ENCODE peak calls at places on chromosomes 7 and 10, in ten cellular contexts. One of them, this sample, is unnamed.

GRCh38 chr7:51649-52048 is 140.7 kb upstream of the FAM20C start:
- DNase-seq in KBM-7: no peak
- DNase-seq in osteoblast: no peak
- DNase-seq in activated CD4-positive, alpha-beta memory T cell treated with anti-CD3 and anti-CD28 coated beads for 36 hours: no peak
- DNase-seq in NCI-H2171: no peak
- DNase-seq in hepatocyte: no peak
- DNase-seq in AML-193: no peak
- DNase-seq in AG20443: no peak
- DNase-seq in renal cortical epithelial cell: no peak
- DNase-seq in frontal cortex: no peak
- DNase-seq in this sample: no peak

GRCh38 chr7:75889826-75890225 is 11.0 kb downstream of the RHBDD2 start:
- DNase-seq in activated CD4-positive, alpha-beta memory T cell treated with anti-CD3 and anti-CD28 coated beads for 36 hours: peak; percentile 23
- DNase-seq in renal cortical epithelial cell: no peak
- DNase-seq in KBM-7: no peak
- DNase-seq in AG20443: peak; percentile 42
- DNase-seq in AML-193: no peak
- DNase-seq in osteoblast: peak; percentile 88
- DNase-seq in hepatocyte: no peak
- DNase-seq in frontal cortex: no peak
- DNase-seq in NCI-H2171: no peak
- DNase-seq in this sample: no peak

GRCh38 chr10:102735065-102735562 is 8.6 kb upstream of the WBP1L start:
- DNase-seq in renal cortical epithelial cell: no peak
- DNase-seq in activated CD4-positive, alpha-beta memory T cell treated with anti-CD3 and anti-CD28 coated beads for 36 hours: no peak
- DNase-seq in osteoblast: no peak
- DNase-seq in NCI-H2171: no peak
- DNase-seq in KBM-7: no peak
- DNase-seq in AG20443: peak; percentile 70
- DNase-seq in hepatocyte: no peak
- DNase-seq in frontal cortex: no peak
- DNase-seq in AML-193: no peak
- DNase-seq in this sample: peak; percentile 20

GRCh38 chr10:110989016-110989415 is 69.6 kb downstream of the SHOC2 start:
- DNase-seq in AG20443: peak; percentile 11
- DNase-seq in AML-193: no peak
- DNase-seq in hepatocyte: no peak
- DNase-seq in renal cortical epithelial cell: peak; percentile 31
- DNase-seq in frontal cortex: no peak
- DNase-seq in NCI-H2171: no peak
- DNase-seq in activated CD4-positive, alpha-beta memory T cell treated with anti-CD3 and anti-CD28 coated beads for 36 hours: no peak
- DNase-seq in osteoblast: peak; percentile 62
- DNase-seq in KBM-7: no peak
- DNase-seq in this sample: no peak

GRCh38 chr7:6092953-6093354 is 61.8 kb downstream of the ANKRD61 start:
- DNase-seq in frontal cortex: no peak
- DNase-seq in AG20443: no peak
- DNase-seq in osteoblast: no peak
- DNase-seq in activated CD4-positive, alpha-beta memory T cell treated with anti-CD3 and anti-CD28 coated beads for 36 hours: no peak
- DNase-seq in KBM-7: no peak
- DNase-seq in renal cortical epithelial cell: no peak
- DNase-seq in NCI-H2171: no peak
- DNase-seq in hepatocyte: no peak
- DNase-seq in AML-193: no peak
- DNase-seq in this sample: peak; percentile 18

GRCh38 chr7:28408105-28408973 is 4.0 kb upstream of the CREB5 start:
- DNase-seq in activated CD4-positive, alpha-beta memory T cell treated with anti-CD3 and anti-CD28 coated beads for 36 hours: no peak
- DNase-seq in KBM-7: no peak
- DNase-seq in frontal cortex: no peak
- DNase-seq in AG20443: peak; percentile 28
- DNase-seq in AML-193: no peak
- DNase-seq in renal cortical epithelial cell: no peak
- DNase-seq in NCI-H2171: no peak
- DNase-seq in osteoblast: peak; percentile 62
- DNase-seq in hepatocyte: no peak
- DNase-seq in this sample: peak; percentile 78

GRCh38 chr10:105714728-105715127 is 1073.6 kb downstream of the SORCS3 start:
- DNase-seq in AG20443: no peak
- DNase-seq in hepatocyte: no peak
- DNase-seq in osteoblast: peak; percentile 35
- DNase-seq in NCI-H2171: no peak
- DNase-seq in KBM-7: no peak
- DNase-seq in activated CD4-positive, alpha-beta memory T cell treated with anti-CD3 and anti-CD28 coated beads for 36 hours: no peak
- DNase-seq in AML-193: no peak
- DNase-seq in renal cortical epithelial cell: peak; percentile 46
- DNase-seq in frontal cortex: no peak
- DNase-seq in this sample: no peak

GRCh38 chr10:44384601-44385422 is at the start of gene CXCL12:
- DNase-seq in KBM-7: no peak
- DNase-seq in renal cortical epithelial cell: no peak
- DNase-seq in NCI-H2171: no peak
- DNase-seq in AML-193: no peak
- DNase-seq in hepatocyte: peak; percentile 44
- DNase-seq in AG20443: peak; percentile 73
- DNase-seq in activated CD4-positive, alpha-beta memory T cell treated with anti-CD3 and anti-CD28 coated beads for 36 hours: no peak
- DNase-seq in frontal cortex: peak; percentile 49
- DNase-seq in osteoblast: peak; percentile 95
- DNase-seq in this sample: peak; percentile 85

GRCh38 chr10:79176949-79177602 is 108.3 kb downstream of the ZMIZ1 start:
- DNase-seq in renal cortical epithelial cell: peak; percentile 39
- DNase-seq in activated CD4-positive, alpha-beta memory T cell treated with anti-CD3 and anti-CD28 coated beads for 36 hours: no peak
- DNase-seq in NCI-H2171: no peak
- DNase-seq in hepatocyte: no peak
- DNase-seq in osteoblast: peak; percentile 91
- DNase-seq in KBM-7: peak; percentile 67
- DNase-seq in AG20443: peak; percentile 50
- DNase-seq in frontal cortex: no peak
- DNase-seq in AML-193: no peak
- DNase-seq in this sample: peak; percentile 74

GRCh38 chr7:105131033-105131656 is 117.1 kb downstream of the KMT2E start:
- DNase-seq in frontal cortex: no peak
- DNase-seq in osteoblast: peak; percentile 80
- DNase-seq in KBM-7: peak; percentile 27
- DNase-seq in renal cortical epithelial cell: peak; percentile 41
- DNase-seq in activated CD4-positive, alpha-beta memory T cell treated with anti-CD3 and anti-CD28 coated beads for 36 hours: peak; percentile 35
- DNase-seq in NCI-H2171: no peak
- DNase-seq in AML-193: no peak
- DNase-seq in hepatocyte: no peak
- DNase-seq in AG20443: no peak
- DNase-seq in this sample: peak; percentile 83

GRCh38 chr10:91700273-91700672 is 67.4 kb upstream of the PPP1R3C start:
- DNase-seq in AG20443: peak; percentile 31
- DNase-seq in NCI-H2171: no peak
- DNase-seq in hepatocyte: no peak
- DNase-seq in KBM-7: no peak
- DNase-seq in frontal cortex: no peak
- DNase-seq in AML-193: no peak
- DNase-seq in osteoblast: peak; percentile 48
- DNase-seq in renal cortical epithelial cell: no peak
- DNase-seq in activated CD4-positive, alpha-beta memory T cell treated with anti-CD3 and anti-CD28 coated beads for 36 hours: no peak
- DNase-seq in this sample: no peak

GRCh38 chr10:67783576-67784294 is 54.3 kb downstream of the DNAJC12 start:
- DNase-seq in KBM-7: no peak
- DNase-seq in hepatocyte: no peak
- DNase-seq in osteoblast: no peak
- DNase-seq in activated CD4-positive, alpha-beta memory T cell treated with anti-CD3 and anti-CD28 coated beads for 36 hours: no peak
- DNase-seq in renal cortical epithelial cell: no peak
- DNase-seq in frontal cortex: no peak
- DNase-seq in AG20443: no peak
- DNase-seq in AML-193: no peak
- DNase-seq in NCI-H2171: no peak
- DNase-seq in this sample: no peak

GRCh38 chr10:110524864-110525242 is 27.1 kb downstream of the DUSP5 start:
- DNase-seq in NCI-H2171: no peak
- DNase-seq in AML-193: no peak
- DNase-seq in osteoblast: no peak
- DNase-seq in AG20443: no peak
- DNase-seq in hepatocyte: no peak
- DNase-seq in renal cortical epithelial cell: no peak
- DNase-seq in KBM-7: no peak
- DNase-seq in activated CD4-positive, alpha-beta memory T cell treated with anti-CD3 and anti-CD28 coated beads for 36 hours: peak; percentile 4
- DNase-seq in frontal cortex: no peak
- DNase-seq in this sample: no peak

GRCh38 chr10:59580257-59580863 is 129.3 kb downstream of the SLC16A9 start:
- DNase-seq in KBM-7: no peak
- DNase-seq in renal cortical epithelial cell: peak; percentile 46
- DNase-seq in AG20443: peak; percentile 14
- DNase-seq in hepatocyte: peak; percentile 49
- DNase-seq in activated CD4-positive, alpha-beta memory T cell treated with anti-CD3 and anti-CD28 coated beads for 36 hours: no peak
- DNase-seq in osteoblast: peak; percentile 6
- DNase-seq in NCI-H2171: no peak
- DNase-seq in AML-193: peak; percentile 6
- DNase-seq in frontal cortex: no peak
- DNase-seq in this sample: peak; percentile 61